ENCODE peak calls at places on chromosomes 12 and 14, in five cellular contexts. N is HCT116, D is esophagus muscularis mucosa, W is stomach, A is breast epithelium. U is an unnamed sample.

GRCh38 chr14:74502236-74503019 is 8.9 kb downstream of the ISCA2 start:
- DNase-seq in N (no peak), D (no peak), W (no peak), A (no peak), U (no peak)

GRCh38 chr12:22374499-22374898 is 40.0 kb upstream of the ST8SIA1 start:
- DNase-seq in N (no peak), D (no peak), W (no peak), A (no peak), U (no peak)

GRCh38 chr12:125657681-125658080 is 592.4 kb downstream of the AACS start:
- DNase-seq in N (no peak), D (peak), W (no peak), A (no peak), U (no peak)

GRCh38 chr12:30152705-30153104 is 369.0 kb upstream of the TMTC1 start:
- DNase-seq in N (no peak), D (no peak), W (no peak), A (no peak), U (no peak)

GRCh38 chr12:70402597-70402996 is 36.5 kb downstream of the KCNMB4 start:
- DNase-seq in N (peak), D (no peak), W (no peak), A (no peak), U (no peak)

GRCh38 chr14:31936100-31936499 is 141.0 kb upstream of the ARHGAP5 start:
- DNase-seq in N (no peak), D (no peak), W (no peak), A (no peak), U (no peak)

GRCh38 chr12:19410211-19410610 is 29.1 kb upstream of the AEBP2 start:
- DNase-seq in N (no peak), D (no peak), W (no peak), A (no peak), U (no peak)

GRCh38 chr12:74725154-74725553 is 187.5 kb downstream of the ATXN7L3B start:
- DNase-seq in N (no peak), D (no peak), W (no peak), A (no peak), U (no peak)

GRCh38 chr14:70707138-70708038 is 65.7 kb downstream of the TTC9 start:
- DNase-seq in N (peak), D (no peak), W (no peak), A (no peak), U (no peak)

GRCh38 chr12:29581641-29582040 is 84.2 kb upstream of the OVCH1 start:
- DNase-seq in N (no peak), D (no peak), W (no peak), A (no peak), U (peak)

GRCh38 chr12:76863005-76863670 is 15.7 kb downstream of the CSRP2 start:
- DNase-seq in N (no peak), D (no peak), W (no peak), A (no peak), U (no peak)

GRCh38 chr12:65609359-65609771 is 214.9 kb upstream of the HMGA2 start:
- DNase-seq in N (peak), D (no peak), W (no peak), A (no peak), U (peak)

DNA sequence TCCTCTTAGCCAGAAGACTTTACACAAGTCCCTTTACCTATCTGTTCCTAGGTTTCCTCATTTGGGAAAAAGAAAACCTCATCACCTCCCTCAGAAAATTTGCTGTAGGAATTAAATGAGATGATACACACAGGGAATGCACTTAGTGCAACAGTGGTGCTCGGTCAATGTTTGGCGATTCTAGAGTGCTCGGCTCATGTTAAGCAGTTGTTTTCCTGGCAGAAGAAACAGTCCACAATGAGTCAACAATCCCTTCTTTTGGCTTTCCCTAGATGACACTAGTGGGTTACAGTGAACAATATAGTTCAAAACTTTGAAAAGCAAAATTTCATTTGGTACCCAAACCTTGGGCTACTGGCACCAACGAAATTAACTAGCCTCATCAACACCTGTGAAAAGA is 3.9 kb upstream of the TMEM233 start:
- DNase-seq in N (no peak), D (peak), W (no peak), A (no peak), U (no peak)
- H3K4me3 ChIP-seq in N (no peak), D (no peak), W (no peak), A (no peak), U (no peak)

GRCh38 chr12:9103050-9103854 is 12.5 kb downstream of the A2M start:
- DNase-seq in N (no peak), D (no peak), W (no peak), A (no peak), U (no peak)
- TF ChIP-seq POLR2AphosphoS5 in N (no peak), D (no peak), W (no peak), A (no peak), U (no peak)

DNA sequence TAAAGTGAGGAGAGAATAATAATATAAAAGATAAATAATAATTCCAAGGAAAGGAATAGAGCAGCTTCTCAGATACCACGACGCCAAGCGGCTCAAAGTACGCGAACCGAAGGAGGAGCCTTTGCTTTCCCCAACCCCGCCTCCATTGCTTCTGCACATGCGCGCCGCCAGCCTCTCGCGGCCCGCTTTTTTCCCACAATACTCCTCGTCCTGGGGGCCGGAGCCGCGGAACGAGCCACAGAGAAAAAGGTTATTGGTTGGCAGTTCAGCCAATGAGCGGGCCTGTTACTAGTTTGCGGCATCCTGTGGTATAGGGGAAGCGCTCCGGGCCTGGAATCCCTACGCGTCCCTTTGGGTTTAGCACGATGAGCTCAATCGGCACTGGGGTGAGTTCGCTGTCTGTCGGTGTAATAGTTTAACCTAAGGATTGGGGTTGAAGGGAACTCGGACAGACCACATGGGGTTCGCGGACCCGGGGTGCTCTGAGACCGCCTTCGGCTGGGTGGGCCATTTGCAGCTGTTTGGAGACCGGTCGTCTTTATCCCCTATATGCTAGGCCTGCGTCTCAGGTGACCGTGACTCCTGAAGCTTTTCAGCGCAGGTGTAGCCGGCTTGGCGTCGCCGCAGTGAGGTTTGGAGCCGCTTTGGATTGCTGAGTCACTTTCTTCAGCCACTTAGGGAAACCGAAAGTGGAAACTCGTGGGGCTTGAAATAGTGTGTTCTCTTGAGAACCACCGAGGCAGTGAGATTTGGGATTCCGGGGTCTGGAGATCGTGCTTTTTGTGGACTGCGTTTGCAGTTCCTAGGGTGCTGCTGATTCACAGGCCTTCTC is at the start of gene PSMA3:
- DNase-seq in N (peak), D (peak), W (peak), A (peak), U (peak)
- TF ChIP-seq POLR2A in N (peak), D (peak), W (peak), A (peak), U (peak)

GRCh38 chr12:6612652-6613014 is 5.5 kb upstream of the CHD4 start:
- DNase-seq in N (no peak), D (no peak), W (no peak), A (no peak), U (no peak)
- H3K4me3 ChIP-seq in N (peak), D (peak), W (peak), A (no peak), U (no peak)

DNA sequence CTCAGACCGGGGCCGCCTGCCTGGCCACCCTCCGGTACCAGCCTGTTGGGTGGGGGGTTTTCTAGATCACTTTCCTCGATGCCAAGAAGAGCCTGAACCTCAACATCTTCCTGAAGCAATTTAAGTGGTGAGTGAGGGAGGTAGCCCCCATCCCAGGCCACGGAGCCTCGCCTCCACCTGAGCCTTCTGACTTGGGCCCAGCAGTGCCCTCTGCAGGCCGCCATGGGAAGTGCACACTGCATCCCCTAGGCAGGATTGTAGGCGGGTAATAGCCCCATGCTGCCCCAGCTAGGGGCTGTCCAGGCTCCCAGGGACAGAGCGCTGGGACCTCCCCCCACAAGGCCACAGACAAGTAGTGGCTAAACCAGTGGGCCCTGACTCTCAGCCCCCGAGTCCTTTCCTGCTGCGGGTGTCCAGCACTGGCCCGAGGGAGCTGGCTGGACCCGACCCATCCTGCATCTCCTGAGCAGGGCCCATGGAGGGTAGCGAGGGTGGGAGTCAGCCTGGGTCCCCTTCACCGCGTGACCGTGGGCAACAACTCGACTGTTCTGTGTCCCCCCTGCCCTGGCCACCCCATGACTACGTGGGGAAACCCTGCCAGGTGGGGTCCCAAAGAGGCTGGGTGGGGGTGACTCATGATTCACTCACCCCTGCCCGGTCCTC is 15.3 kb upstream of the ADSS1 start:
- DNase-seq in N (no peak), D (no peak), W (peak), A (no peak), U (peak)
- TF ChIP-seq POLR2AphosphoS5 in N (no peak), D (peak), W (no peak), A (no peak), U (peak)

DNA sequence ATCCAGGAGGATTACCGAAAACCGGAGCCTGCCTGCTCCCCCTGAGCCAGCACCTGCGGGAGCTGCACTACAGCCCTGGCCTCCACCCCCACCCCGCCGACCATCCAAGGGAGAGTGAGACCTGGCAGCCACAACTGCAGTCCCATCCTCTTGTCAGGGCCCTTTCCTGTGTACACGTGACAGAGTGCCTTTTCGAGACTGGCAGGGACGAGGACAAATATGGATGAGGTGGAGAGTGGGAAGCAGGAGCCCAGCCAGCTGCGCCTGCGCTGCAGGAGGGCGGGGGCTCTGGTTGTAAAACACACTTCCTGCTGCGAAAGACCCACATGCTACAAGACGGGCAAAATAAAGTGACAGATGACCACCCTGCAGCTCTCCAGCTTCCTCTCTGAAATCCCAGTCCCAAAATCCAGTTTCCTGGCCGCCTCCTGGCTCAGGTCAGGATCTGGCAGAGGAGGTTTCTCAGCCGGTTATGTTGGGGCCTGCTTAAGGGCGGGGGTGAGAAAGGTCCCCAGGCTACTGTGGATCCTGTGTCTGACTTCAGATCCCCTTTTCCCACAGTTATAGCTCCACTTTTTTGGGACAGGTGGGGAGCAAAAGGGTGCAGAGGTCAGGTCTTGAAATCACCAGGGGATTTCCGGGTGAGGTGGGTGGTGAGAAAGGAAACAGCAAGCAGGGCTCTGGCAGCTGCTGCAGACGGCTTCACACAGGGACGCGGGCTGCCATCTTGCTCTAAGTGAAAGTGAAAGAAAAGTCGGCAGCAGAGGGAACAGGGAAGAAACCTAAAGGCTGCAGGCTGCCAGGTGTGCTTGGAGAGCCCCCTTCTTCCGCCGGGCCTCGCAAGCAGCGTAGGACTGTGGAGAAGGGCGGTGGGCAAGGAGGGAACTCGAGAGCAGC is at the start of gene TAPBPL:
- DNase-seq in N (no peak), D (peak), W (peak), A (peak), U (peak)
- TF ChIP-seq POLR2A in N (no peak), D (peak), W (no peak), A (no peak), U (peak)

DNA sequence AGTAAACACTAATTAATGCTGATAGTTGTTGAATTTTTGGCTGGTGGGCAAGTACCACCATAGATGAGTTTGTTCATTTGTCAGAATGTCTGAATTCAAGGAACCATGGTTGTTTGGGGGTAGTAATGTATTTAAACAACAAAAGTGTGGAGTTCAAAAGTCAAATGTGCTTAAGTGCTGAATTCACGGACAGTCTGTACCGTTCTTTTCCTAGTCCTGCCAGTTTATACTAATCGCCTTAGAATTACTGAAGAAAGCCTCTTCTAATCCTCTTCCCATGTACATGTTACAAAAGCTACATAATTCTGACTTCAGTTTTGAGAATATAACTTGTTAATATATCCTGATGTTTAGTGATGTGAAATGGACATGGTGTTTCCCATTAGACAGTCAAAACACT is 2.7 kb downstream of the NAA25 start:
- DNase-seq in N (no peak), D (no peak), W (no peak), A (no peak), U (no peak)
- H3K4me3 ChIP-seq in N (no peak), D (no peak), W (no peak), A (no peak), U (no peak)

GRCh38 chr12:93602897-93603668 is 30.6 kb downstream of the SOCS2 start:
- DNase-seq in N (no peak), D (no peak), W (no peak), A (no peak), U (no peak)
- TF ChIP-seq POLR2AphosphoS5 in N (no peak), D (no peak), W (no peak), A (no peak), U (no peak)

DNA sequence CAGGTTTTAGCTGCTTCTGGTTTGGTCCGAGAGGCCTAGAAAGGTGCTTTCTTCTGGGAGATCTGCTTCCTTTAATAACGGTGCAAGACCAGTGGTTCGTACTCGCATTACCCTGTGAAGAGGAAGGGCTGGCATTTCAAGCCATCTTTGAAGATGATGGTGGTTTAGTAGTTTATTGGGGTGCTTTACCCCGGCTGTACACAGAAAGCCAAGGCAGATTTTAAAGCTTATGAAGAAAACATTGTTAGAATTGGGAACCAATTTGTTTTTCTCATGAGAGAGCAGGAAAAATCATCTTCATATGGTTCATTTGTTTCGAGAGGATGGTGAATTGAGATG is 3.6 kb downstream of the CCND2 start:
- DNase-seq in N (no peak), D (no peak), W (no peak), A (no peak), U (no peak)
- TF ChIP-seq POLR2A in N (no peak), D (no peak), W (no peak), A (no peak), U (no peak)

GRCh38 chr14:89416002-89416995 is 734 bp downstream of the FOXN3 start:
- DNase-seq in N (peak), D (peak), W (peak), A (peak), U (peak)

GRCh38 chr14:89417469-89418225 is 614 bp upstream of the FOXN3 start:
- DNase-seq in N (peak), D (peak), W (peak), A (peak), U (peak)

GRCh38 chr14:89411976-89412375 is 5.1 kb downstream of the FOXN3 start:
- DNase-seq in N (no peak), D (no peak), W (no peak), A (no peak), U (no peak)

GRCh38 chr14:89417111-89417468 is at the start of gene FOXN3:
- DNase-seq in N (peak), D (peak), W (peak), A (peak), U (peak)

GRCh38 chr14:89415139-89415538 is 1.9 kb downstream of the FOXN3 start:
- DNase-seq in N (no peak), D (no peak), W (no peak), A (no peak), U (peak)
- H3K4me3 ChIP-seq in N (no peak), D (peak), W (peak), A (peak), U (no peak)

U was measured in endothelial cell of umbilical vein.